ENCODE peak calls at places on chromosomes 2 and 18, in five cellular contexts. One of them, this sample, is unnamed. For H3K4me1, the result is how much of the 10 kb centered on the place peaks cover.

GRCh38 chr2:37588316-37588777 is 83.1 kb downstream of the CDC42EP3 start:
- DNase-seq in stomach: no peak
- DNase-seq in spleen: no peak
- DNase-seq in uterus: no peak
- DNase-seq in Peyer's patch: no peak
- DNase-seq in this sample: no peak

GRCh38 chr2:176555781-176556180 is 286.5 kb downstream of the MTX2 start:
- DNase-seq in stomach: no peak
- DNase-seq in spleen: no peak
- DNase-seq in uterus: no peak
- DNase-seq in Peyer's patch: peak
- DNase-seq in this sample: no peak

GRCh38 chr2:19614066-19614465 is 255.6 kb upstream of the OSR1 start:
- DNase-seq in stomach: no peak
- DNase-seq in spleen: no peak
- DNase-seq in uterus: no peak
- DNase-seq in Peyer's patch: no peak
- DNase-seq in this sample: no peak

GRCh38 chr2:118846667-118847446 is 591 bp downstream of the EN1 start:
- DNase-seq in stomach: no peak
- DNase-seq in spleen: no peak
- DNase-seq in uterus: no peak
- DNase-seq in Peyer's patch: peak
- DNase-seq in this sample: no peak

GRCh38 chr2:237819231-237819630 is 20.7 kb downstream of the RBM44 start:
- DNase-seq in stomach: no peak
- DNase-seq in spleen: no peak
- DNase-seq in uterus: no peak
- DNase-seq in Peyer's patch: no peak
- DNase-seq in this sample: no peak

GRCh38 chr18:32300914-32301313 is 111.1 kb downstream of the MEP1B start:
- DNase-seq in stomach: no peak
- DNase-seq in spleen: no peak
- DNase-seq in uterus: no peak
- DNase-seq in Peyer's patch: no peak
- DNase-seq in this sample: no peak

GRCh38 chr18:47912794-47913594 is 17.5 kb downstream of the SMAD2 start:
- DNase-seq in stomach: no peak
- DNase-seq in spleen: no peak
- DNase-seq in uterus: no peak
- DNase-seq in Peyer's patch: no peak
- DNase-seq in this sample: no peak

GRCh38 chr18:22667158-22667557 is 249.4 kb upstream of the CTAGE1 start:
- DNase-seq in stomach: no peak
- DNase-seq in spleen: no peak
- DNase-seq in uterus: peak
- DNase-seq in Peyer's patch: no peak
- DNase-seq in this sample: no peak

GRCh38 chr2:33133436-33133835 is 186.7 kb downstream of the LTBP1 start:
- DNase-seq in stomach: no peak
- DNase-seq in spleen: no peak
- DNase-seq in uterus: peak
- DNase-seq in Peyer's patch: no peak
- DNase-seq in this sample: no peak

GRCh38 chr2:38547791-38548190 is 54.9 kb downstream of the HNRNPLL start:
- DNase-seq in stomach: no peak
- DNase-seq in spleen: no peak
- DNase-seq in uterus: no peak
- DNase-seq in Peyer's patch: no peak
- DNase-seq in this sample: no peak

GRCh38 chr18:48326901-48327675 is 82.1 kb downstream of the ZBTB7C start:
- DNase-seq in stomach: no peak
- DNase-seq in spleen: peak
- DNase-seq in uterus: no peak
- DNase-seq in Peyer's patch: no peak
- DNase-seq in this sample: no peak

GRCh38 chr2:204174034-204174433 is 237.5 kb downstream of the ICOS start:
- DNase-seq in stomach: no peak
- DNase-seq in spleen: no peak
- DNase-seq in uterus: no peak
- DNase-seq in Peyer's patch: no peak
- DNase-seq in this sample: no peak

GRCh38 chr2:160028431-160029269 is 33.8 kb downstream of the PLA2R1 start:
- DNase-seq in stomach: no peak
- DNase-seq in spleen: no peak
- DNase-seq in uterus: no peak
- DNase-seq in Peyer's patch: no peak
- DNase-seq in this sample: no peak

GRCh38 chr2:159797468-159798375 is at the start of gene CD302:
- DNase-seq in stomach: peak
- DNase-seq in spleen: peak
- DNase-seq in uterus: peak
- DNase-seq in Peyer's patch: peak
- DNase-seq in this sample: peak

GRCh38 chr2:46983065-46983801 is 67.6 kb upstream of the MCFD2 start:
- DNase-seq in stomach: peak
- DNase-seq in spleen: peak
- DNase-seq in uterus: no peak
- DNase-seq in Peyer's patch: peak
- DNase-seq in this sample: no peak

GRCh38 chr18:39057423-39058057 is 1491.9 kb upstream of the CELF4 start:
- DNase-seq in stomach: no peak
- DNase-seq in spleen: no peak
- DNase-seq in uterus: no peak
- DNase-seq in Peyer's patch: no peak
- DNase-seq in this sample: no peak

GRCh38 chr2:57314682-57315081 is 731.9 kb upstream of the VRK2 start:
- DNase-seq in stomach: no peak
- DNase-seq in spleen: no peak
- DNase-seq in uterus: no peak
- DNase-seq in Peyer's patch: no peak
- DNase-seq in this sample: no peak

GRCh38 chr2:129396980-129397599 is 582.4 kb upstream of the RAB6C start:
- DNase-seq in stomach: no peak
- DNase-seq in spleen: peak
- DNase-seq in uterus: no peak
- DNase-seq in Peyer's patch: no peak
- DNase-seq in this sample: no peak

GRCh38 chr2:226609361-226609760 is 190.3 kb downstream of the IRS1 start:
- DNase-seq in stomach: no peak
- DNase-seq in spleen: no peak
- DNase-seq in uterus: no peak
- DNase-seq in Peyer's patch: no peak
- DNase-seq in this sample: no peak

GRCh38 chr2:69644506-69644979 is 1.0 kb upstream of the AAK1 start:
- DNase-seq in stomach: no peak
- DNase-seq in spleen: no peak
- DNase-seq in uterus: no peak
- DNase-seq in Peyer's patch: no peak
- DNase-seq in this sample: no peak

GRCh38 chr2:101328474-101329007 is 20.0 kb upstream of the RNF149 start:
- DNase-seq in stomach: no peak
- DNase-seq in spleen: no peak
- DNase-seq in uterus: no peak
- DNase-seq in Peyer's patch: peak
- DNase-seq in this sample: no peak

GRCh38 chr2:221549143-221549542 is 23.0 kb downstream of the EPHA4 start:
- DNase-seq in stomach: no peak
- DNase-seq in spleen: no peak
- DNase-seq in uterus: no peak
- DNase-seq in Peyer's patch: no peak
- DNase-seq in this sample: no peak

GRCh38 chr18:46950064-46950656 is 32.8 kb downstream of the KATNAL2 start:
- DNase-seq in stomach: no peak
- DNase-seq in spleen: no peak
- DNase-seq in uterus: no peak
- DNase-seq in Peyer's patch: no peak
- DNase-seq in this sample: no peak

GRCh38 chr2:169676850-169677249 is 17.4 kb downstream of the CFAP210 start:
- DNase-seq in stomach: no peak
- DNase-seq in spleen: no peak
- DNase-seq in uterus: no peak
- DNase-seq in Peyer's patch: no peak
- DNase-seq in this sample: no peak

GRCh38 chr2:35997488-35997887 is 358.1 kb upstream of the CRIM1 start:
- DNase-seq in stomach: no peak
- DNase-seq in spleen: no peak
- DNase-seq in uterus: no peak
- DNase-seq in Peyer's patch: no peak
- DNase-seq in this sample: no peak

GRCh38 chr2:27708666-27709065 is 45.0 kb downstream of the SLC4A1AP start:
- DNase-seq in stomach: no peak
- DNase-seq in spleen: no peak
- DNase-seq in uterus: no peak
- DNase-seq in Peyer's patch: no peak
- DNase-seq in this sample: no peak

DNA sequence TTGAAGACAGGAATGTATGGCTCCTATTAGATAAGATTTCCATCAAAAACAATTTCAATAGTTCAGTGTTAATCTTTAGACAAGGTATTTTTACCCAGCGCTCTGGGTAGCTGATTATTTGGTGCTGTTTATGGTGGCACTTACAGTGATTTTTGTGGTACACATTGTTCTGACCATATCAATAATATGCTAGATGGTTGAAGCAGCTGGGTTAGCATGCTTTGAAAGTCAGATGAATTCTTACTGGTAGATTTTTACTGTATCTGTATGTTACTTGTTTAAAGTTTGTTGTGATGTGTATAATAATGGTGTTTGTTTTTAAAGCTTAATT is 6.3 kb downstream of the SOCS6 start:
- DNase-seq in stomach: no peak
- DNase-seq in spleen: no peak
- DNase-seq in uterus: no peak
- DNase-seq in Peyer's patch: no peak
- DNase-seq in this sample: no peak
- H3K4me1 ChIP-seq in stomach: under half
- H3K4me1 ChIP-seq in spleen: under half
- H3K4me1 ChIP-seq in uterus: under half
- H3K4me1 ChIP-seq in Peyer's patch: under half
- H3K4me1 ChIP-seq in this sample: half or more

GRCh38 chr2:197506658-197507057 is 6.5 kb downstream of the HSPE1 start:
- DNase-seq in stomach: no peak
- DNase-seq in spleen: no peak
- DNase-seq in uterus: no peak
- DNase-seq in Peyer's patch: no peak
- DNase-seq in this sample: no peak

GRCh38 chr2:197502201-197502600 is 2.0 kb downstream of the HSPE1 start:
- DNase-seq in stomach: no peak
- DNase-seq in spleen: no peak
- DNase-seq in uterus: no peak
- DNase-seq in Peyer's patch: no peak
- DNase-seq in this sample: no peak

GRCh38 chr2:197502685-197503084 is 2.5 kb downstream of the HSPE1 start:
- DNase-seq in stomach: no peak
- DNase-seq in spleen: no peak
- DNase-seq in uterus: no peak
- DNase-seq in Peyer's patch: no peak
- DNase-seq in this sample: no peak

GRCh38 chr2:197504000-197504399 is 3.8 kb downstream of the HSPE1 start:
- DNase-seq in stomach: no peak
- DNase-seq in spleen: no peak
- DNase-seq in uterus: no peak
- DNase-seq in Peyer's patch: no peak
- DNase-seq in this sample: no peak

GRCh38 chr2:197504512-197504911 is 4.3 kb downstream of the HSPE1 start:
- DNase-seq in stomach: no peak
- DNase-seq in spleen: no peak
- DNase-seq in uterus: no peak
- DNase-seq in Peyer's patch: no peak
- DNase-seq in this sample: no peak
- TF ChIP-seq POLR2A in stomach: no peak
- TF ChIP-seq POLR2A in spleen: no peak
- TF ChIP-seq POLR2A in uterus: no peak
- TF ChIP-seq POLR2A in Peyer's patch: no peak
- TF ChIP-seq POLR2A in this sample: no peak

GRCh38 chr2:64537991-64538390 is 13.9 kb downstream of the AFTPH start:
- DNase-seq in stomach: no peak
- DNase-seq in spleen: no peak
- DNase-seq in uterus: no peak
- DNase-seq in Peyer's patch: no peak
- DNase-seq in this sample: no peak

GRCh38 chr2:64540615-64541014 is 16.5 kb downstream of the AFTPH start:
- DNase-seq in stomach: no peak
- DNase-seq in spleen: no peak
- DNase-seq in uterus: no peak
- DNase-seq in Peyer's patch: no peak
- DNase-seq in this sample: no peak

GRCh38 chr2:64542071-64543005 is 18.2 kb downstream of the AFTPH start:
- DNase-seq in stomach: no peak
- DNase-seq in spleen: no peak
- DNase-seq in uterus: no peak
- DNase-seq in Peyer's patch: no peak
- DNase-seq in this sample: no peak

GRCh38 chr2:64541547-64541946 is 17.4 kb downstream of the AFTPH start:
- DNase-seq in stomach: no peak
- DNase-seq in spleen: no peak
- DNase-seq in uterus: no peak
- DNase-seq in Peyer's patch: no peak
- DNase-seq in this sample: no peak

DNA sequence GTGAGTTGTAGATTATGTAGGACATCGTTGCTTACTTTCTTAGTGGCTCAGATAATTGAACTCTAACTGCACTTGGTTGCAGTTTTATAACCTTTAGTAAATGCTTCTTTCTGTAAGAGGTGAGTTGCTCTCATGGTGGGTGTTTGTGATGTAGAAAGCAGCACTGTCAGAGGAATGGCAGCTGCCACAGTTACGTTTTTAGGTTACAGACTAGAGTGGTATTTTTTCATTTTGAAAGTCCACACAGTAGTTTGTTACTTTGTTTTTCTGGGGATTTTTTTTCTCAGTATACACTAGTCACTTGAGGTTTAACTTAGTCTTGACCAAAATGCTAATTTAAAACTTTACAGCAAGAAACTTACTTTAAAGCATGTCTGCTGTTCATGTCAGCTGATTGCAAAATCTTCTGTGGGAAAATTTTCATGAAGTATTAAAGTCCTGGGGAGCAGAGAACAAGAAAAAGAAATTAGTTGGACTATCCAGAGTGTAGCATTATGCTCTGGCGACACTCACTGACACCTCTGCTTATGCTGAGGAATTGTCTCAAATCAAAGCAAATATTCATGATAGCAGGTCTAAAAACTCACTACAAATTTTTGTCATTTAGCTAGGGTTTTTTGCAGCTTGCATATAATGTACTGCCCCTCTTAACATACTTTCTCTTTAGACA is 14.8 kb downstream of the AFTPH start:
- DNase-seq in stomach: no peak
- DNase-seq in spleen: no peak
- DNase-seq in uterus: no peak
- DNase-seq in Peyer's patch: no peak
- DNase-seq in this sample: no peak
- H3K4me1 ChIP-seq in stomach: under half
- H3K4me1 ChIP-seq in spleen: under half
- H3K4me1 ChIP-seq in uterus: under half
- H3K4me1 ChIP-seq in Peyer's patch: under half
- H3K4me1 ChIP-seq in this sample: under half

GRCh38 chr18:36155960-36156757 is 26.5 kb downstream of the ELP2 start:
- DNase-seq in stomach: no peak
- DNase-seq in spleen: no peak
- DNase-seq in uterus: no peak
- DNase-seq in Peyer's patch: no peak
- DNase-seq in this sample: no peak
- TF ChIP-seq POLR2A in stomach: no peak
- TF ChIP-seq POLR2A in spleen: no peak
- TF ChIP-seq POLR2A in uterus: no peak
- TF ChIP-seq POLR2A in Peyer's patch: no peak
- TF ChIP-seq POLR2A in this sample: no peak

This sample was measured in esophagus muscularis mucosa.